ENCODE peak calls at places on chromosomes 7 and 10, in six cellular contexts. One of them, this sample, is unnamed.
A peak's percentile ranks its signal among the peaks of the same experiment; 100 is the strongest.

GRCh38 chr7:54858008-54858692 is 99.1 kb upstream of the SEC61G start:
- DNase-seq in GM03348: no peak
- DNase-seq in SW480: no peak
- DNase-seq in neural progenitor cell: peak; percentile 63
- DNase-seq in NCI-H345: peak; percentile 79
- DNase-seq in T-helper 17 cell: no peak
- DNase-seq in this sample: no peak

GRCh38 chr10:35574924-35575352 is 30.2 kb upstream of the GJD4 start:
- DNase-seq in T-helper 17 cell: no peak
- DNase-seq in neural progenitor cell: no peak
- DNase-seq in SW480: no peak
- DNase-seq in NCI-H345: no peak
- DNase-seq in GM03348: peak; percentile 72
- DNase-seq in this sample: no peak

GRCh38 chr10:131797626-131798025 is 103.2 kb upstream of the PPP2R2D start:
- DNase-seq in neural progenitor cell: no peak
- DNase-seq in T-helper 17 cell: no peak
- DNase-seq in NCI-H345: no peak
- DNase-seq in SW480: no peak
- DNase-seq in GM03348: no peak
- DNase-seq in this sample: no peak

GRCh38 chr10:44864042-44864436 is 47.1 kb upstream of the TMEM72 start:
- DNase-seq in NCI-H345: peak; percentile 7
- DNase-seq in T-helper 17 cell: no peak
- DNase-seq in GM03348: peak; percentile 40
- DNase-seq in neural progenitor cell: peak; percentile 74
- DNase-seq in SW480: peak; percentile 20
- DNase-seq in this sample: no peak

GRCh38 chr10:6759961-6760360 is 179.9 kb upstream of the PRKCQ start:
- DNase-seq in SW480: no peak
- DNase-seq in T-helper 17 cell: no peak
- DNase-seq in NCI-H345: no peak
- DNase-seq in neural progenitor cell: no peak
- DNase-seq in GM03348: no peak
- DNase-seq in this sample: no peak

GRCh38 chr7:106755641-106756040 is 94.7 kb upstream of the CCDC71L start:
- DNase-seq in GM03348: no peak
- DNase-seq in NCI-H345: no peak
- DNase-seq in neural progenitor cell: no peak
- DNase-seq in T-helper 17 cell: no peak
- DNase-seq in SW480: no peak
- DNase-seq in this sample: no peak

GRCh38 chr7:158284617-158285382 is 302.8 kb downstream of the PTPRN2 start:
- DNase-seq in neural progenitor cell: no peak
- DNase-seq in SW480: no peak
- DNase-seq in T-helper 17 cell: no peak
- DNase-seq in GM03348: no peak
- DNase-seq in NCI-H345: no peak
- DNase-seq in this sample: no peak

GRCh38 chr10:458466-458865 is 231.0 kb downstream of the DIP2C start:
- DNase-seq in NCI-H345: no peak
- DNase-seq in GM03348: no peak
- DNase-seq in T-helper 17 cell: no peak
- DNase-seq in SW480: no peak
- DNase-seq in neural progenitor cell: no peak
- DNase-seq in this sample: no peak

GRCh38 chr10:75234683-75235374 is 928 bp downstream of the COMTD1 start:
- DNase-seq in GM03348: no peak
- DNase-seq in NCI-H345: no peak
- DNase-seq in T-helper 17 cell: no peak
- DNase-seq in neural progenitor cell: peak; percentile 85
- DNase-seq in SW480: no peak
- DNase-seq in this sample: no peak

GRCh38 chr10:4081691-4082111 is 296.7 kb upstream of the KLF6 start:
- DNase-seq in SW480: no peak
- DNase-seq in NCI-H345: no peak
- DNase-seq in T-helper 17 cell: no peak
- DNase-seq in neural progenitor cell: no peak
- DNase-seq in GM03348: peak; percentile 64
- DNase-seq in this sample: peak; percentile 54

GRCh38 chr7:104795086-104795485 is 218.9 kb upstream of the KMT2E start:
- DNase-seq in T-helper 17 cell: no peak
- DNase-seq in neural progenitor cell: no peak
- DNase-seq in GM03348: no peak
- DNase-seq in SW480: no peak
- DNase-seq in NCI-H345: no peak
- DNase-seq in this sample: no peak

GRCh38 chr7:66505009-66505408 is 123.7 kb upstream of the KCTD7 start:
- DNase-seq in GM03348: peak; percentile 4
- DNase-seq in T-helper 17 cell: no peak
- DNase-seq in NCI-H345: no peak
- DNase-seq in SW480: no peak
- DNase-seq in neural progenitor cell: no peak
- DNase-seq in this sample: no peak

GRCh38 chr7:117610390-117610789 is 130.6 kb downstream of the CFTR start:
- DNase-seq in T-helper 17 cell: no peak
- DNase-seq in GM03348: no peak
- DNase-seq in neural progenitor cell: no peak
- DNase-seq in NCI-H345: no peak
- DNase-seq in SW480: peak; percentile 28
- DNase-seq in this sample: no peak

GRCh38 chr7:66043681-66044497 is 31.7 kb upstream of the ASL start:
- DNase-seq in SW480: peak; percentile 56
- DNase-seq in NCI-H345: no peak
- DNase-seq in neural progenitor cell: peak; percentile 73
- DNase-seq in T-helper 17 cell: no peak
- DNase-seq in GM03348: peak; percentile 57
- DNase-seq in this sample: peak; percentile 27

GRCh38 chr7:71459137-71459536 is 327.2 kb downstream of the GALNT17 start:
- DNase-seq in NCI-H345: no peak
- DNase-seq in neural progenitor cell: no peak
- DNase-seq in SW480: no peak
- DNase-seq in T-helper 17 cell: no peak
- DNase-seq in GM03348: no peak
- DNase-seq in this sample: no peak

GRCh38 chr7:31761646-31762045 is 74.6 kb downstream of the PPP1R17 start:
- DNase-seq in GM03348: no peak
- DNase-seq in NCI-H345: no peak
- DNase-seq in T-helper 17 cell: no peak
- DNase-seq in neural progenitor cell: no peak
- DNase-seq in SW480: no peak
- DNase-seq in this sample: peak; percentile 14

GRCh38 chr7:95113590-95113989 is 206.2 kb downstream of the PPP1R9A start:
- DNase-seq in neural progenitor cell: no peak
- DNase-seq in T-helper 17 cell: no peak
- DNase-seq in SW480: no peak
- DNase-seq in GM03348: no peak
- DNase-seq in NCI-H345: no peak
- DNase-seq in this sample: no peak

GRCh38 chr7:130349911-130350782 is 5.5 kb downstream of the CPA5 start:
- DNase-seq in SW480: peak; percentile 61
- DNase-seq in T-helper 17 cell: no peak
- DNase-seq in NCI-H345: peak; percentile 40
- DNase-seq in GM03348: no peak
- DNase-seq in neural progenitor cell: peak; percentile 47
- DNase-seq in this sample: peak; percentile 16

GRCh38 chr10:14423111-14423744 is 92.5 kb upstream of the FRMD4A start:
- DNase-seq in GM03348: no peak
- DNase-seq in neural progenitor cell: no peak
- DNase-seq in T-helper 17 cell: no peak
- DNase-seq in SW480: no peak
- DNase-seq in NCI-H345: no peak
- DNase-seq in this sample: no peak

GRCh38 chr7:1106783-1107421 is 19.0 kb downstream of the GPER1 start:
- DNase-seq in SW480: no peak
- DNase-seq in neural progenitor cell: no peak
- DNase-seq in GM03348: no peak
- DNase-seq in NCI-H345: no peak
- DNase-seq in T-helper 17 cell: no peak
- DNase-seq in this sample: no peak

GRCh38 chr10:87059401-87059800 is 35.2 kb downstream of the GLUD1 start:
- DNase-seq in GM03348: no peak
- DNase-seq in NCI-H345: no peak
- DNase-seq in neural progenitor cell: no peak
- DNase-seq in T-helper 17 cell: no peak
- DNase-seq in SW480: no peak
- DNase-seq in this sample: no peak

GRCh38 chr7:157844611-157845010 is 507.8 kb downstream of the DNAJB6 start:
- DNase-seq in SW480: no peak
- DNase-seq in T-helper 17 cell: no peak
- DNase-seq in NCI-H345: no peak
- DNase-seq in neural progenitor cell: no peak
- DNase-seq in GM03348: no peak
- DNase-seq in this sample: no peak

GRCh38 chr7:135923700-135924261 is 53.4 kb downstream of the MTPN start:
- DNase-seq in GM03348: peak; percentile 81
- DNase-seq in T-helper 17 cell: no peak
- DNase-seq in SW480: no peak
- DNase-seq in neural progenitor cell: no peak
- DNase-seq in NCI-H345: no peak
- DNase-seq in this sample: peak; percentile 74

GRCh38 chr7:50682079-50682478 is 100.6 kb downstream of the GRB10 start:
- DNase-seq in SW480: no peak
- DNase-seq in T-helper 17 cell: no peak
- DNase-seq in GM03348: no peak
- DNase-seq in NCI-H345: no peak
- DNase-seq in neural progenitor cell: no peak
- DNase-seq in this sample: no peak

GRCh38 chr10:70887804-70888800 is at the start of gene PCBD1:
- DNase-seq in NCI-H345: peak; percentile 75
- DNase-seq in neural progenitor cell: peak; percentile 83
- DNase-seq in T-helper 17 cell: peak; percentile 62
- DNase-seq in GM03348: peak; percentile 93
- DNase-seq in SW480: peak; percentile 75
- DNase-seq in this sample: peak; percentile 80

GRCh38 chr7:158827411-158828342 is 1.6 kb downstream of the ESYT2 start:
- DNase-seq in NCI-H345: no peak
- DNase-seq in SW480: peak; percentile 48
- DNase-seq in neural progenitor cell: no peak
- DNase-seq in T-helper 17 cell: no peak
- DNase-seq in GM03348: no peak
- DNase-seq in this sample: peak; percentile 51